ENCODE peak calls at places on chromosomes 12 and 14, in ten cellular contexts. O is activated naive CD4-positive, alpha-beta T cell; C is GM13977; F is posterior cingulate gyrus; N is EH; I is stimulated activated CD8-positive, alpha-beta memory T cell treated with anti-CD3 and anti-CD28 coated beads, Interleukin-4, amount 100 ng/mL, for 4 hours; T is Kasumi-1; K is amygdala; G is GM20000; B is NCI-H1105 treated with DMSO at 0.1 percent for 48 hours. L is an unnamed sample.

GRCh38 chr14:24145700-24146621 is at the start of gene PSME2:
- DNase-seq in T (peak), K (no peak), F (no peak), G (no peak), N (peak), C (no peak), I (no peak), O (no peak), B (peak), L (peak)

GRCh38 chr12:84508943-84509342 is 403.7 kb downstream of the SLC6A15 start:
- DNase-seq in I (no peak), F (no peak), N (no peak), K (no peak), T (no peak), O (no peak), C (no peak), B (no peak), G (no peak), L (peak)

GRCh38 chr14:33943081-33943480 is 7.8 kb downstream of the EGLN3 start:
- DNase-seq in G (no peak), O (no peak), B (peak), K (peak), F (no peak), T (no peak), C (no peak), N (no peak), I (no peak), L (no peak)

GRCh38 chr12:1914116-1914911 is 4.1 kb downstream of the CACNA2D4 start:
- DNase-seq in I (no peak), N (no peak), G (peak), B (no peak), F (peak), O (no peak), C (peak), T (no peak), K (no peak), L (no peak)

GRCh38 chr14:68548194-68549056 is 244.4 kb downstream of the ZFP36L1 start:
- DNase-seq in K (peak), C (no peak), G (no peak), T (no peak), N (peak), O (no peak), F (peak), B (no peak), I (no peak), L (peak)

GRCh38 chr14:70257526-70257925 is 68.8 kb upstream of the SLC8A3 start:
- DNase-seq in O (no peak), K (no peak), C (peak), T (peak), N (no peak), G (peak), B (peak), F (no peak), I (no peak), L (no peak)

GRCh38 chr14:85572845-85573244 is 42.9 kb downstream of the FLRT2 start:
- DNase-seq in N (peak), G (no peak), C (no peak), I (no peak), T (no peak), F (no peak), B (no peak), O (no peak), K (no peak), L (peak)

GRCh38 chr14:41899416-41899815 is 292.7 kb downstream of the LRFN5 start:
- DNase-seq in T (no peak), I (no peak), B (peak), N (no peak), G (no peak), C (no peak), O (no peak), K (no peak), F (no peak), L (peak)

GRCh38 chr12:132427999-132428871 is 61.7 kb upstream of the FBRSL1 start:
- DNase-seq in B (no peak), C (no peak), O (no peak), G (no peak), I (no peak), T (no peak), F (no peak), K (no peak), N (no peak), L (no peak)

GRCh38 chr14:94636744-94637412 is 24.7 kb downstream of the SERPINA3 start:
- DNase-seq in G (no peak), N (peak), O (no peak), I (no peak), K (no peak), T (no peak), C (no peak), F (no peak), B (no peak), L (no peak)

GRCh38 chr12:132143328-132144071 is 619 bp downstream of the DDX51 start:
- DNase-seq in K (no peak), G (peak), C (no peak), O (no peak), I (no peak), T (no peak), N (peak), F (peak), B (no peak), L (no peak)

GRCh38 chr14:83473416-83473815 is 1939.8 kb upstream of the SEL1L start:
- DNase-seq in K (no peak), G (no peak), C (no peak), B (no peak), F (no peak), N (no peak), I (no peak), O (no peak), T (no peak), L (no peak)

GRCh38 chr12:12153596-12153995 is 82.9 kb downstream of the BCL2L14 start:
- DNase-seq in O (no peak), G (no peak), T (no peak), B (no peak), K (no peak), N (no peak), F (no peak), C (no peak), I (no peak), L (no peak)

L was measured in fibroblast of villous mesenchyme.